ENCODE peak calls at places on chromosome 20, in four cellular contexts. O is HepG2, N is GM12878, D is K562. G is an unnamed sample.

GRCh38 chr20:50427740-50428462 is 82.3 kb upstream of the PTPN1 start:
- DNase-seq in O (no peak), N (no peak), D (no peak), G (no peak)

GRCh38 chr20:24755411-24755922 is 193.6 kb upstream of the CST7 start:
- DNase-seq in O (peak; percentile 92), N (no peak), D (no peak), G (no peak)

GRCh38 chr20:20815711-20816455 is 103.4 kb upstream of the RALGAPA2 start:
- DNase-seq in O (no peak), N (no peak), D (no peak), G (no peak)

GRCh38 chr20:64098471-64099013 is 8.8 kb downstream of the NPBWR2 start:
- DNase-seq in O (no peak), N (no peak), D (no peak), G (no peak)

GRCh38 chr20:63533388-63533787 is 3.8 kb downstream of the PTK6 start:
- DNase-seq in O (no peak), N (no peak), D (no peak), G (no peak)

GRCh38 chr20:37615507-37616425 is 78.1 kb upstream of the CTNNBL1 start:
- DNase-seq in O (peak; percentile 62), N (no peak), D (peak; percentile 65), G (peak; percentile 64)

GRCh38 chr20:24780648-24781047 is 168.4 kb upstream of the CST7 start:
- DNase-seq in O (no peak), N (no peak), D (no peak), G (no peak)

GRCh38 chr20:14712302-14712739 is 374.9 kb upstream of the FLRT3 start:
- DNase-seq in O (no peak), N (no peak), D (no peak), G (no peak)

GRCh38 chr20:61983965-61984364 is 81.7 kb downstream of the TAF4 start:
- DNase-seq in O (no peak), N (no peak), D (no peak), G (no peak)

GRCh38 chr20:64099880-64100565 is 7.3 kb downstream of the NPBWR2 start:
- DNase-seq in O (no peak), N (no peak), D (no peak), G (no peak)

GRCh38 chr20:58544301-58544700 is 29.1 kb upstream of the APCDD1L start:
- DNase-seq in O (no peak), N (no peak), D (no peak), G (no peak)

GRCh38 chr20:9185511-9185910 is 116.6 kb downstream of the PLCB4 start:
- DNase-seq in O (no peak), N (no peak), D (no peak), G (no peak)

GRCh38 chr20:32687180-32687532 is 13.4 kb upstream of the C20orf203 start:
- DNase-seq in O (no peak), N (no peak), D (no peak), G (no peak)

GRCh38 chr20:20009784-20010253 is 7.3 kb upstream of the NAA20 start:
- DNase-seq in O (peak; percentile 52), N (no peak), D (no peak), G (no peak)

GRCh38 chr20:2713285-2713684 is 20.7 kb downstream of the EBF4 start:
- DNase-seq in O (peak; percentile 52), N (no peak), D (no peak), G (no peak)

GRCh38 chr20:38698541-38698940 is 25.7 kb upstream of the SLC32A1 start:
- DNase-seq in O (no peak), N (no peak), D (no peak), G (no peak)

GRCh38 chr20:38697306-38697705 is 27.0 kb upstream of the SLC32A1 start:
- DNase-seq in O (no peak), N (no peak), D (no peak), G (no peak)

GRCh38 chr20:38692436-38693411 is 31.6 kb upstream of the SLC32A1 start:
- DNase-seq in O (peak; percentile 74), N (no peak), D (peak; percentile 68), G (peak; percentile 39)
- TF ChIP-seq SP1 in O (no peak), N (no peak), D (peak; percentile 48), G (no peak)

GRCh38 chr20:23078351-23078993 is 7.7 kb downstream of the CD93 start:
- DNase-seq in O (no peak), N (no peak), D (no peak), G (no peak)
- TF ChIP-seq FOXK2 in O (no peak), N (no peak), D (no peak), G (no peak)

GRCh38 chr20:46050885-46051284 is 21.9 kb downstream of the SLC12A5 start:
- DNase-seq in O (peak; percentile 41), N (no peak), D (peak; percentile 38), G (no peak)
- TF ChIP-seq SP1 in O (no peak), N (no peak), D (no peak), G (no peak)

GRCh38 chr20:39961667-39962066 is 727.4 kb downstream of the MAFB start:
- DNase-seq in O (no peak), N (no peak), D (no peak), G (no peak)

DNA sequence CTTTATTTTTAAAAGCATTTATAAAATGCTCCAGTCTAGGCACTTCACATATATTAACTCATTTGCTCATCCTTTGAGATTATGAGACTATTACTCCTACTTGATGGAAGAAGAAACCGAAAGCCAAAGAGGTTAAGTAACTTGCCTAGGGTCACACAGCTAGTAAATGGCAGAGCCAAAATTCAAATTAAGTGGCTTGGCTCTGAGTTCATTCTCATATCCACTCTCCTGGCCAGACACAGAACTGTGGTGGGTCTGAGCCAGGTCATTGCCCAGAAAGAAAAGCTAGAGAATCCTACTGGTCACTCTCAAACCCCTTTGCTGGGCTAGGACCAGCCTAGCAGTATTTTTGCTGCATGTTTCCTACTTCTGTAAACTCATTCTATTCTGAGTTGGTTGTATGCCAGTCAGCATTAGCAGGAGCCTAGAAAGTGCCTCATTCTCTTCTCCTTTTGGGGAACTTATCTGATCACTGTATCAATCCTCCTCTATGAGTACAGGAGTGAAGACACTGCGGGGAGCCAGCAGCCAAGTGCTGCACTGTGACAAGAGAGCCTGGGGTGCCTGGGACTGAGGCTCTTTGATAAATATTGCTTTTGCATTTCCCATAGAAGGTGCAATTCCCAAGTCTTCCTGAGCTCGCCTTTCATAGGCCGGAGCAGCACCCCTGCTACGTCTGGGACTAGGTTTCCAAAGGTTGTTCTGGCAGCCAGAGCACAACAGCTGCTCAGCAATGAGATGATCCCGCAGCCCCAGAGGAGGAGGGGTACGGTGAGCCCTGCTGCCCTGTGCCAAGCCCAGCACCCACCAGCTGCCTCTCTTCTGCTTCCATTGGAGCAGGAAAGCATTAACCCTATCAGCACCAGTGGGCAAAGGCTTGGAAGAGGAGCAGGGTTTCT is 728.3 kb downstream of the MAFB start:
- DNase-seq in O (no peak), N (no peak), D (no peak), G (peak; percentile 6)
- TF ChIP-seq FOXK2 in O (no peak), N (no peak), D (no peak), G (no peak)

DNA sequence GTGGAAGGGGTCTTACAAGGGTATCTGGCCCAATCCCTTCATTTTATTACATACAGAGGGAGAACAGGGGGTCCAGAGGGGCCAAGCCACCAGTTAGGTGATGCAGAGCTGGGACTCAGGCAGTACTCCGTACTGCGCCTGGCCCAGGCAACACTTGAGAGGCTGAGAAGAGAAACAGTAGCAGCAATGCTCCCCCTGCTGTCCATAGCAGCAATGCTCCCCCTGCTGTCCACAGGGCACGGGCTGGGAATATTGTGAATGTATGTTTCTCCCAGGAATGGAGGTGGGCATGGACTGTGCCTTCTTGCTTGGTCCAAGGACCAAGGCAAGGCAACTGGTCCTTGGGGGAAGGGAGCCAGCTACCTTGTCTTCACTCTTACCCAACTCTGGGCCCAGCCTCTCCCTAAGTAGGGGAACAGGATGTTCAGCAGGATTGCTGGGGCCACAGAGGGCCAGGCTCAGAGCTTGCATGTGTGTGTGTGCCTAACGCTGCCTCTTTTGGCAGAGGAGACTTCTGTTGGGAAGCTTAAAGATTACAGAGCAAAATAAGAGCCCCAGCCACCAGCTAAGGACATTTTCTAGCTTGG is 14.8 kb upstream of the FAM83C start:
- DNase-seq in O (peak; percentile 80), N (no peak), D (peak; percentile 72), G (peak; percentile 80)
- TF ChIP-seq SP1 in O (no peak), N (no peak), D (no peak), G (no peak)

GRCh38 chr20:4578375-4578774 is 143.3 kb upstream of the PRND start:
- DNase-seq in O (no peak), N (no peak), D (no peak), G (no peak)

GRCh38 chr20:4569882-4570281 is 151.8 kb upstream of the PRND start:
- DNase-seq in O (no peak), N (no peak), D (no peak), G (no peak)

GRCh38 chr20:4574356-4574690 is 147.4 kb upstream of the PRND start:
- DNase-seq in O (no peak), N (no peak), D (no peak), G (no peak)

GRCh38 chr20:4571759-4572531 is 149.8 kb upstream of the PRND start:
- DNase-seq in O (no peak), N (no peak), D (no peak), G (no peak)

DNA sequence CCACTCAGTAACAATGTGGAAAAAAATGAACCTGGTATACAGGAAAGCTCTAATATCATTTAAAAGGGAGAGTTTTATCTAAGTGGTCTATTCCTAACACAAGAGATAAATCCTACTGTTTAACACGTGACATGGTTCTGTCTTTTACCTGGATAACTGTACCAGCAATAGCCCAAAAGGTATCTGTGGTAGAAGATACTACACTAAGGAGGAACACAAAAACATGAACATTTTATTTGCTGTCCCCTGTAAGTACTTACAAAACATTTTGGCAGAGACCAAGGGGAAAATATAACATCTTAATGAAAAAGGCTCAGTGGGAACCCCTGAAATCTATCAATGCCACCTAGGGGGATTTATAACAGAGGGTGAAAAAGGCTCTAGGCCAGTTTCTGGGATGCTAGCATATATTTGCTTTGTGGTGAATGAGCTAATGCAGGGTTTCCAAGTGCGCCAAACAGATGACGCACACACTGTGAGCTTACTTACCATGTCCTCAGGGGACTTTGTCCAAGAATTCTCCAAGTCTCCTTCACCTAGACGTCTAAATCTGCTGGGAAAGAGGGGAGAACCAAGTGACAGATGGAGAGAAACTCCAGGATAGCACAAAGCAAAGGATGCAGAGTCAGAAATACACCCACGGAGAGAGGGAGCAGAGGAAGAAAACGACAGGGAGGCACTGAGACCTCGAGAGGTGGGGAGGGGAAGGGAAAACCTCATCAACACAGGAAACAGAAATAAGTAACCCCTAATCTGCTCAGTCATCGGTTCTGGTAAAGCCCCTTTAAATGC is 147.9 kb upstream of the PRND start:
- DNase-seq in O (no peak), N (no peak), D (no peak), G (no peak)
- TF ChIP-seq FOXK2 in O (no peak), N (no peak), D (no peak), G (no peak)

GRCh38 chr20:47338131-47338628 is 18.3 kb downstream of the ZMYND8 start:
- DNase-seq in O (no peak), N (no peak), D (no peak), G (no peak)

GRCh38 chr20:47337413-47337812 is 19.1 kb downstream of the ZMYND8 start:
- DNase-seq in O (no peak), N (no peak), D (no peak), G (no peak)

GRCh38 chr20:47334022-47334551 is 22.4 kb downstream of the ZMYND8 start:
- DNase-seq in O (peak; percentile 99), N (no peak), D (no peak), G (no peak)

GRCh38 chr20:47335251-47336012 is 21.1 kb downstream of the ZMYND8 start:
- DNase-seq in O (no peak), N (no peak), D (no peak), G (no peak)

GRCh38 chr20:47336013-47336754 is 20.3 kb downstream of the ZMYND8 start:
- DNase-seq in O (no peak), N (no peak), D (no peak), G (no peak)
- TF ChIP-seq SP1 in O (no peak), N (no peak), D (no peak), G (no peak)

G was measured in HEK293T.